ENCODE peak calls at places on chromosomes 11 and 22, in ten cellular contexts. C is AG08396; Q is CD8-positive, alpha-beta memory T cell; T is HEK293T; B is upper lobe of left lung; N is NCI-H2081; P is iPS-NIHi11; X is NCI-H2227 treated with DMSO at 0.1 percent for 48 hours; G is Daoy; O is hippocampal formation. W is an unnamed sample.

GRCh38 chr22:25923952-25924351 is 182.0 kb downstream of the MYO18B start:
- DNase-seq in C (no peak), Q (no peak), T (no peak), B (no peak), N (no peak), P (no peak), X (peak; percentile 25), G (no peak), O (no peak), W (no peak)

GRCh38 chr11:37908224-37908558 is 1310.2 kb upstream of the RAG2 start:
- DNase-seq in C (no peak), Q (no peak), T (no peak), B (peak; percentile 21), N (no peak), P (no peak), X (no peak), G (no peak), O (no peak), W (no peak)

GRCh38 chr22:20096574-20097420 is 16.8 kb downstream of the DGCR8 start:
- DNase-seq in C (no peak), Q (no peak), T (no peak), B (no peak), N (no peak), P (no peak), X (no peak), G (no peak), O (no peak), W (no peak)

GRCh38 chr11:31972623-31973022 is 118.3 kb upstream of the RCN1 start:
- DNase-seq in C (no peak), Q (no peak), T (no peak), B (no peak), N (no peak), P (no peak), X (no peak), G (no peak), O (no peak), W (no peak)

GRCh38 chr11:70082829-70083228 is 4.7 kb downstream of the ANO1 start:
- DNase-seq in C (no peak), Q (no peak), T (no peak), B (no peak), N (no peak), P (no peak), X (no peak), G (no peak), O (no peak), W (no peak)

GRCh38 chr11:96200243-96200642 is 142.8 kb downstream of the MAML2 start:
- DNase-seq in C (peak; percentile 30), Q (no peak), T (no peak), B (no peak), N (no peak), P (no peak), X (no peak), G (no peak), O (no peak), W (no peak)

GRCh38 chr22:36155702-36156101 is 4.9 kb downstream of the APOL3 start:
- DNase-seq in C (peak; percentile 11), Q (no peak), T (no peak), B (no peak), N (no peak), P (no peak), X (no peak), G (no peak), O (no peak), W (no peak)

GRCh38 chr22:23060612-23061400 is 9.5 kb upstream of the GNAZ start:
- DNase-seq in C (no peak), Q (no peak), T (no peak), B (no peak), N (no peak), P (no peak), X (no peak), G (no peak), O (no peak), W (no peak)

GRCh38 chr11:8192016-8192895 is 23.4 kb upstream of the RIC3 start:
- DNase-seq in C (peak; percentile 87), Q (no peak), T (peak; percentile 83), B (peak; percentile 44), N (peak; percentile 66), P (peak; percentile 89), X (peak; percentile 50), G (peak; percentile 65), O (peak; percentile 62), W (peak; percentile 69)

GRCh38 chr11:113664069-113664980 is 41.8 kb downstream of the TMPRSS5 start:
- DNase-seq in C (no peak), Q (no peak), T (no peak), B (no peak), N (no peak), P (peak; percentile 32), X (no peak), G (peak; percentile 87), O (no peak), W (no peak)

GRCh38 chr11:15826826-15827225 is 529.5 kb downstream of the SOX6 start:
- DNase-seq in C (peak; percentile 25), Q (no peak), T (peak; percentile 77), B (peak; percentile 23), N (peak; percentile 39), P (peak; percentile 86), X (peak; percentile 24), G (peak; percentile 52), O (no peak), W (peak; percentile 14)

GRCh38 chr11:61683961-61684869 is 4.0 kb downstream of the DAGLA start:
- DNase-seq in C (no peak), Q (peak; percentile 40), T (no peak), B (peak; percentile 42), N (peak; percentile 68), P (no peak), X (peak; percentile 12), G (peak; percentile 79), O (no peak), W (peak; percentile 72)

GRCh38 chr22:20967697-20968201 is 694 bp downstream of the AIFM3 start:
- DNase-seq in C (no peak), Q (no peak), T (no peak), B (peak; percentile 60), N (no peak), P (peak; percentile 59), X (no peak), G (no peak), O (no peak), W (no peak)

GRCh38 chr11:7687386-7687785 is 14.1 kb upstream of the CYB5R2 start:
- DNase-seq in C (no peak), Q (no peak), T (no peak), B (no peak), N (no peak), P (no peak), X (no peak), G (no peak), O (no peak), W (no peak)

W was measured in posterior cingulate gyrus.